ENCODE peak calls at places on chromosomes 11 and 22, in five cellular contexts. One of them, this sample, is unnamed.

GRCh38 chr22:43848366-43849171 is 13.7 kb downstream of the SULT4A1 start:
- DNase-seq in osteocyte: no peak
- DNase-seq in lower lobe of right lung: no peak
- DNase-seq in DMS79 treated with DMSO at 0.1 percent for 48 hours: peak
- DNase-seq in iris pigment epithelial cell: peak
- DNase-seq in this sample: peak

GRCh38 chr11:66852466-66853241 is 4.2 kb upstream of the LRFN4 start:
- DNase-seq in osteocyte: no peak
- DNase-seq in lower lobe of right lung: peak
- DNase-seq in DMS79 treated with DMSO at 0.1 percent for 48 hours: no peak
- DNase-seq in iris pigment epithelial cell: no peak
- DNase-seq in this sample: no peak

GRCh38 chr11:44952500-44953260 is 2.0 kb upstream of the TP53I11 start:
- DNase-seq in osteocyte: no peak
- DNase-seq in lower lobe of right lung: no peak
- DNase-seq in DMS79 treated with DMSO at 0.1 percent for 48 hours: peak
- DNase-seq in iris pigment epithelial cell: no peak
- DNase-seq in this sample: no peak

GRCh38 chr22:48418831-48419230 is 1408.8 kb downstream of the BRD1 start:
- DNase-seq in osteocyte: no peak
- DNase-seq in lower lobe of right lung: no peak
- DNase-seq in DMS79 treated with DMSO at 0.1 percent for 48 hours: no peak
- DNase-seq in iris pigment epithelial cell: no peak
- DNase-seq in this sample: no peak

GRCh38 chr11:75558939-75559843 is 2.9 kb upstream of the SERPINH1 start:
- DNase-seq in osteocyte: no peak
- DNase-seq in lower lobe of right lung: peak
- DNase-seq in DMS79 treated with DMSO at 0.1 percent for 48 hours: peak
- DNase-seq in iris pigment epithelial cell: peak
- DNase-seq in this sample: no peak

GRCh38 chr22:23715811-23716355 is 25.1 kb downstream of the RGL4 start:
- DNase-seq in osteocyte: no peak
- DNase-seq in lower lobe of right lung: no peak
- DNase-seq in DMS79 treated with DMSO at 0.1 percent for 48 hours: no peak
- DNase-seq in iris pigment epithelial cell: no peak
- DNase-seq in this sample: no peak

GRCh38 chr22:23841736-23842404 is 3.1 kb upstream of the DERL3 start:
- DNase-seq in osteocyte: no peak
- DNase-seq in lower lobe of right lung: no peak
- DNase-seq in DMS79 treated with DMSO at 0.1 percent for 48 hours: no peak
- DNase-seq in iris pigment epithelial cell: no peak
- DNase-seq in this sample: no peak

GRCh38 chr11:531826-532511 is 3.4 kb downstream of the HRAS start:
- DNase-seq in osteocyte: no peak
- DNase-seq in lower lobe of right lung: no peak
- DNase-seq in DMS79 treated with DMSO at 0.1 percent for 48 hours: no peak
- DNase-seq in iris pigment epithelial cell: no peak
- DNase-seq in this sample: no peak

GRCh38 chr11:69982675-69983570 is 95.2 kb upstream of the ANO1 start:
- DNase-seq in osteocyte: no peak
- DNase-seq in lower lobe of right lung: no peak
- DNase-seq in DMS79 treated with DMSO at 0.1 percent for 48 hours: no peak
- DNase-seq in iris pigment epithelial cell: no peak
- DNase-seq in this sample: no peak

GRCh38 chr11:6353367-6353987 is 33.2 kb upstream of the CAVIN3 start:
- DNase-seq in osteocyte: no peak
- DNase-seq in lower lobe of right lung: peak
- DNase-seq in DMS79 treated with DMSO at 0.1 percent for 48 hours: peak
- DNase-seq in iris pigment epithelial cell: peak
- DNase-seq in this sample: peak

GRCh38 chr11:19577849-19578619 is 134.6 kb upstream of the NAV2 start:
- DNase-seq in osteocyte: no peak
- DNase-seq in lower lobe of right lung: no peak
- DNase-seq in DMS79 treated with DMSO at 0.1 percent for 48 hours: no peak
- DNase-seq in iris pigment epithelial cell: peak
- DNase-seq in this sample: no peak